ENCODE peak calls at places on chromosomes 11 and 22, in four cellular contexts. One of them, this sample, is unnamed.

GRCh38 chr11:133955091-133955846 is 1.5 kb downstream of the IGSF9B start:
- DNase-seq in activated T-cell treated with anti-CD3 and anti-CD28 coated beads, Interleukin-2, amount 50 U/mL, for 1 hour: peak
- DNase-seq in fibroblast of mammary gland: no peak
- DNase-seq in iPS-NIHi11: no peak
- DNase-seq in this sample: no peak

GRCh38 chr22:20571531-20572007 is 64.2 kb downstream of the MED15 start:
- DNase-seq in activated T-cell treated with anti-CD3 and anti-CD28 coated beads, Interleukin-2, amount 50 U/mL, for 1 hour: peak
- DNase-seq in fibroblast of mammary gland: peak
- DNase-seq in iPS-NIHi11: peak
- DNase-seq in this sample: no peak

GRCh38 chr11:59206635-59207034 is 6.1 kb downstream of the MPEG1 start:
- DNase-seq in activated T-cell treated with anti-CD3 and anti-CD28 coated beads, Interleukin-2, amount 50 U/mL, for 1 hour: no peak
- DNase-seq in fibroblast of mammary gland: no peak
- DNase-seq in iPS-NIHi11: peak
- DNase-seq in this sample: peak

GRCh38 chr22:43346521-43346929 is 3.4 kb upstream of the SCUBE1 start:
- DNase-seq in activated T-cell treated with anti-CD3 and anti-CD28 coated beads, Interleukin-2, amount 50 U/mL, for 1 hour: peak
- DNase-seq in fibroblast of mammary gland: peak
- DNase-seq in iPS-NIHi11: peak
- DNase-seq in this sample: peak

GRCh38 chr11:2779981-2780849 is 80.4 kb upstream of the KCNQ1OT1 start:
- DNase-seq in activated T-cell treated with anti-CD3 and anti-CD28 coated beads, Interleukin-2, amount 50 U/mL, for 1 hour: peak
- DNase-seq in fibroblast of mammary gland: no peak
- DNase-seq in iPS-NIHi11: no peak
- DNase-seq in this sample: no peak

GRCh38 chr22:19687561-19688300 is 26.6 kb upstream of the SEPTIN5 start:
- DNase-seq in activated T-cell treated with anti-CD3 and anti-CD28 coated beads, Interleukin-2, amount 50 U/mL, for 1 hour: no peak
- DNase-seq in fibroblast of mammary gland: no peak
- DNase-seq in iPS-NIHi11: no peak
- DNase-seq in this sample: no peak

GRCh38 chr22:46931881-46932280 is 169.4 kb downstream of the TBC1D22A start:
- DNase-seq in activated T-cell treated with anti-CD3 and anti-CD28 coated beads, Interleukin-2, amount 50 U/mL, for 1 hour: no peak
- DNase-seq in fibroblast of mammary gland: no peak
- DNase-seq in iPS-NIHi11: no peak
- DNase-seq in this sample: no peak

GRCh38 chr22:49966716-49967332 is 6.3 kb downstream of the PIM3 start:
- DNase-seq in activated T-cell treated with anti-CD3 and anti-CD28 coated beads, Interleukin-2, amount 50 U/mL, for 1 hour: peak
- DNase-seq in fibroblast of mammary gland: no peak
- DNase-seq in iPS-NIHi11: peak
- DNase-seq in this sample: peak

GRCh38 chr11:115872418-115872817 is 368.2 kb upstream of the CADM1 start:
- DNase-seq in activated T-cell treated with anti-CD3 and anti-CD28 coated beads, Interleukin-2, amount 50 U/mL, for 1 hour: no peak
- DNase-seq in fibroblast of mammary gland: no peak
- DNase-seq in iPS-NIHi11: no peak
- DNase-seq in this sample: no peak

GRCh38 chr22:21632931-21633330 is 371 bp downstream of the CCDC116 start:
- DNase-seq in activated T-cell treated with anti-CD3 and anti-CD28 coated beads, Interleukin-2, amount 50 U/mL, for 1 hour: no peak
- DNase-seq in fibroblast of mammary gland: no peak
- DNase-seq in iPS-NIHi11: no peak
- DNase-seq in this sample: no peak

GRCh38 chr11:17799147-17799546 is 64.6 kb downstream of the KCNC1 start:
- DNase-seq in activated T-cell treated with anti-CD3 and anti-CD28 coated beads, Interleukin-2, amount 50 U/mL, for 1 hour: no peak
- DNase-seq in fibroblast of mammary gland: no peak
- DNase-seq in iPS-NIHi11: no peak
- DNase-seq in this sample: no peak

GRCh38 chr11:416757-417621 is 2.2 kb upstream of the SIGIRR start:
- DNase-seq in activated T-cell treated with anti-CD3 and anti-CD28 coated beads, Interleukin-2, amount 50 U/mL, for 1 hour: peak
- DNase-seq in fibroblast of mammary gland: no peak
- DNase-seq in iPS-NIHi11: peak
- DNase-seq in this sample: peak

GRCh38 chr11:17633279-17633986 is 85.9 kb upstream of the MYOD1 start:
- DNase-seq in activated T-cell treated with anti-CD3 and anti-CD28 coated beads, Interleukin-2, amount 50 U/mL, for 1 hour: no peak
- DNase-seq in fibroblast of mammary gland: no peak
- DNase-seq in iPS-NIHi11: no peak
- DNase-seq in this sample: no peak

GRCh38 chr22:30266445-30267381 is at the start of gene OSM:
- DNase-seq in activated T-cell treated with anti-CD3 and anti-CD28 coated beads, Interleukin-2, amount 50 U/mL, for 1 hour: peak
- DNase-seq in fibroblast of mammary gland: no peak
- DNase-seq in iPS-NIHi11: no peak
- DNase-seq in this sample: no peak

GRCh38 chr22:46346680-46347405 is 11.3 kb downstream of the TRMU start:
- DNase-seq in activated T-cell treated with anti-CD3 and anti-CD28 coated beads, Interleukin-2, amount 50 U/mL, for 1 hour: no peak
- DNase-seq in fibroblast of mammary gland: no peak
- DNase-seq in iPS-NIHi11: no peak
- DNase-seq in this sample: no peak

GRCh38 chr11:11931461-11932055 is 76.9 kb downstream of the DKK3 start:
- DNase-seq in activated T-cell treated with anti-CD3 and anti-CD28 coated beads, Interleukin-2, amount 50 U/mL, for 1 hour: no peak
- DNase-seq in fibroblast of mammary gland: peak
- DNase-seq in iPS-NIHi11: peak
- DNase-seq in this sample: peak

GRCh38 chr11:103114836-103115235 is 5.6 kb downstream of the DYNC2H1 start:
- DNase-seq in activated T-cell treated with anti-CD3 and anti-CD28 coated beads, Interleukin-2, amount 50 U/mL, for 1 hour: no peak
- DNase-seq in fibroblast of mammary gland: no peak
- DNase-seq in iPS-NIHi11: no peak
- DNase-seq in this sample: no peak

GRCh38 chr22:44735518-44736428 is 16.6 kb upstream of the ARHGAP8 start:
- DNase-seq in activated T-cell treated with anti-CD3 and anti-CD28 coated beads, Interleukin-2, amount 50 U/mL, for 1 hour: peak
- DNase-seq in fibroblast of mammary gland: peak
- DNase-seq in iPS-NIHi11: peak
- DNase-seq in this sample: peak

GRCh38 chr11:76166314-76166713 is 40.0 kb downstream of the WNT11 start:
- DNase-seq in activated T-cell treated with anti-CD3 and anti-CD28 coated beads, Interleukin-2, amount 50 U/mL, for 1 hour: no peak
- DNase-seq in fibroblast of mammary gland: no peak
- DNase-seq in iPS-NIHi11: peak
- DNase-seq in this sample: no peak

GRCh38 chr22:37569009-37569920 is 9.0 kb downstream of the CDC42EP1 start:
- DNase-seq in activated T-cell treated with anti-CD3 and anti-CD28 coated beads, Interleukin-2, amount 50 U/mL, for 1 hour: no peak
- DNase-seq in fibroblast of mammary gland: no peak
- DNase-seq in iPS-NIHi11: peak
- DNase-seq in this sample: peak

GRCh38 chr11:35247428-35247827 is 108.5 kb downstream of the CD44 start:
- DNase-seq in activated T-cell treated with anti-CD3 and anti-CD28 coated beads, Interleukin-2, amount 50 U/mL, for 1 hour: peak
- DNase-seq in fibroblast of mammary gland: no peak
- DNase-seq in iPS-NIHi11: no peak
- DNase-seq in this sample: no peak

GRCh38 chr11:95291946-95292345 is 60.9 kb upstream of the SESN3 start:
- DNase-seq in activated T-cell treated with anti-CD3 and anti-CD28 coated beads, Interleukin-2, amount 50 U/mL, for 1 hour: no peak
- DNase-seq in fibroblast of mammary gland: no peak
- DNase-seq in iPS-NIHi11: no peak
- DNase-seq in this sample: no peak

GRCh38 chr11:77590194-77590591 is 440 bp downstream of the AQP11 start:
- DNase-seq in activated T-cell treated with anti-CD3 and anti-CD28 coated beads, Interleukin-2, amount 50 U/mL, for 1 hour: no peak
- DNase-seq in fibroblast of mammary gland: peak
- DNase-seq in iPS-NIHi11: peak
- DNase-seq in this sample: peak

GRCh38 chr11:102467853-102468580 is 15.5 kb upstream of the TMEM123 start:
- DNase-seq in activated T-cell treated with anti-CD3 and anti-CD28 coated beads, Interleukin-2, amount 50 U/mL, for 1 hour: no peak
- DNase-seq in fibroblast of mammary gland: no peak
- DNase-seq in iPS-NIHi11: no peak
- DNase-seq in this sample: no peak

GRCh38 chr11:11667056-11667455 is 45.3 kb upstream of the GALNT18 start:
- DNase-seq in activated T-cell treated with anti-CD3 and anti-CD28 coated beads, Interleukin-2, amount 50 U/mL, for 1 hour: no peak
- DNase-seq in fibroblast of mammary gland: peak
- DNase-seq in iPS-NIHi11: no peak
- DNase-seq in this sample: no peak

GRCh38 chr22:25514436-25514835 is 50.0 kb upstream of the GRK3 start:
- DNase-seq in activated T-cell treated with anti-CD3 and anti-CD28 coated beads, Interleukin-2, amount 50 U/mL, for 1 hour: no peak
- DNase-seq in fibroblast of mammary gland: no peak
- DNase-seq in iPS-NIHi11: peak
- DNase-seq in this sample: peak

GRCh38 chr11:46363455-46363920 is 16.2 kb downstream of the DGKZ start:
- DNase-seq in activated T-cell treated with anti-CD3 and anti-CD28 coated beads, Interleukin-2, amount 50 U/mL, for 1 hour: no peak
- DNase-seq in fibroblast of mammary gland: peak
- DNase-seq in iPS-NIHi11: no peak
- DNase-seq in this sample: no peak

GRCh38 chr22:48224332-48224731 is 1461.9 kb downstream of the TBC1D22A start:
- DNase-seq in activated T-cell treated with anti-CD3 and anti-CD28 coated beads, Interleukin-2, amount 50 U/mL, for 1 hour: no peak
- DNase-seq in fibroblast of mammary gland: no peak
- DNase-seq in iPS-NIHi11: no peak
- DNase-seq in this sample: no peak

GRCh38 chr11:72780291-72781062 is 13.4 kb downstream of the STARD10 start:
- DNase-seq in activated T-cell treated with anti-CD3 and anti-CD28 coated beads, Interleukin-2, amount 50 U/mL, for 1 hour: peak
- DNase-seq in fibroblast of mammary gland: no peak
- DNase-seq in iPS-NIHi11: no peak
- DNase-seq in this sample: no peak

GRCh38 chr22:30078320-30079311 is 1.6 kb upstream of the HORMAD2 start:
- DNase-seq in activated T-cell treated with anti-CD3 and anti-CD28 coated beads, Interleukin-2, amount 50 U/mL, for 1 hour: peak
- DNase-seq in fibroblast of mammary gland: no peak
- DNase-seq in iPS-NIHi11: no peak
- DNase-seq in this sample: no peak

GRCh38 chr11:1746516-1746931 is 3.9 kb downstream of the IFITM10 start:
- DNase-seq in activated T-cell treated with anti-CD3 and anti-CD28 coated beads, Interleukin-2, amount 50 U/mL, for 1 hour: peak
- DNase-seq in fibroblast of mammary gland: no peak
- DNase-seq in iPS-NIHi11: no peak
- DNase-seq in this sample: no peak

GRCh38 chr11:965206-965775 is 39.6 kb downstream of the AP2A2 start:
- DNase-seq in activated T-cell treated with anti-CD3 and anti-CD28 coated beads, Interleukin-2, amount 50 U/mL, for 1 hour: no peak
- DNase-seq in fibroblast of mammary gland: no peak
- DNase-seq in iPS-NIHi11: peak
- DNase-seq in this sample: no peak

This sample was measured in ELF-1.